ENCODE peak calls at places on chromosome 5, in five cellular contexts. B, A, D, J and Y are unnamed samples. For H3K4me1, the result is how much of the 10 kb centered on the place peaks cover.

GRCh38 chr5:2754621-2755370 is 3.3 kb upstream of the IRX2 start:
- DNase-seq in B (no peak), A (no peak), D (peak), J (peak), Y (no peak)

GRCh38 chr5:154355141-154355611 is 90.6 kb upstream of the SAP30L start:
- DNase-seq in B (peak), A (no peak), D (no peak), J (peak), Y (no peak)

GRCh38 chr5:120516799-120517198 is 52.7 kb downstream of the PRR16 start:
- DNase-seq in B (no peak), A (no peak), D (no peak), J (no peak), Y (no peak)

GRCh38 chr5:73417307-73418035 is 31.1 kb downstream of the FOXD1 start:
- DNase-seq in B (no peak), A (no peak), D (no peak), J (no peak), Y (no peak)

GRCh38 chr5:64347308-64347707 is 158.5 kb upstream of the RGS7BP start:
- DNase-seq in B (no peak), A (no peak), D (no peak), J (peak), Y (no peak)

GRCh38 chr5:123545506-123545905 is 33.5 kb downstream of the CSNK1G3 start:
- DNase-seq in B (peak), A (no peak), D (no peak), J (peak), Y (no peak)

GRCh38 chr5:144469106-144469505 is 298.4 kb downstream of the KCTD16 start:
- DNase-seq in B (no peak), A (no peak), D (no peak), J (no peak), Y (no peak)

GRCh38 chr5:180367300-180367699 is 14.2 kb upstream of the GFPT2 start:
- DNase-seq in B (no peak), A (no peak), D (no peak), J (no peak), Y (no peak)

GRCh38 chr5:125152461-125153189 is 406.2 kb upstream of the ZNF608 start:
- DNase-seq in B (no peak), A (no peak), D (no peak), J (no peak), Y (no peak)

GRCh38 chr5:53366245-53366644 is 114.2 kb upstream of the FST start:
- DNase-seq in B (no peak), A (no peak), D (no peak), J (no peak), Y (no peak)

GRCh38 chr5:60649288-60649917 is 50.6 kb downstream of the DEPDC1B start:
- DNase-seq in B (no peak), A (peak), D (no peak), J (peak), Y (no peak)

GRCh38 chr5:10745133-10745532 is 15.9 kb downstream of the DAP start:
- DNase-seq in B (no peak), A (no peak), D (no peak), J (no peak), Y (no peak)

GRCh38 chr5:77282337-77283027 is 72.0 kb downstream of the PDE8B start:
- DNase-seq in B (no peak), A (no peak), D (no peak), J (peak), Y (no peak)

GRCh38 chr5:156191547-156191946 is 135.4 kb upstream of the SGCD start:
- DNase-seq in B (no peak), A (no peak), D (no peak), J (peak), Y (no peak)

GRCh38 chr5:5320062-5320805 is 102.2 kb upstream of the ICE1 start:
- DNase-seq in B (no peak), A (no peak), D (no peak), J (no peak), Y (no peak)

GRCh38 chr5:60463179-60463868 is 236.6 kb downstream of the DEPDC1B start:
- DNase-seq in B (no peak), A (no peak), D (no peak), J (no peak), Y (no peak)

GRCh38 chr5:181191526-181192336 is 13.3 kb downstream of the TRIM7 start:
- DNase-seq in B (peak), A (peak), D (peak), J (peak), Y (peak)

GRCh38 chr5:122078116-122078865 is at the start of gene LOX:
- DNase-seq in B (no peak), A (no peak), D (peak), J (peak), Y (peak)

GRCh38 chr5:58462623-58463230 is 2.8 kb upstream of the PLK2 start:
- DNase-seq in B (peak), A (peak), D (no peak), J (peak), Y (no peak)

GRCh38 chr5:43294226-43294625 is 19.0 kb downstream of the HMGCS1 start:
- DNase-seq in B (no peak), A (no peak), D (no peak), J (no peak), Y (no peak)

GRCh38 chr5:161547573-161548471 is 1.3 kb upstream of the GABRB2 start:
- DNase-seq in B (no peak), A (no peak), D (no peak), J (peak), Y (no peak)

GRCh38 chr5:61732796-61733195 is 400.7 kb downstream of the ZSWIM6 start:
- DNase-seq in B (no peak), A (no peak), D (no peak), J (peak), Y (no peak)

GRCh38 chr5:38755171-38755570 is 90.6 kb upstream of the OSMR start:
- DNase-seq in B (no peak), A (no peak), D (no peak), J (no peak), Y (no peak)

GRCh38 chr5:138717399-138717798 is 35.8 kb upstream of the CTNNA1 start:
- DNase-seq in B (no peak), A (no peak), D (no peak), J (no peak), Y (no peak)

GRCh38 chr5:133240425-133241091 is 188.7 kb downstream of the HSPA4 start:
- DNase-seq in B (peak), A (peak), D (peak), J (no peak), Y (no peak)

GRCh38 chr5:143153332-143154119 is 250.0 kb downstream of the NR3C1 start:
- DNase-seq in B (no peak), A (no peak), D (peak), J (no peak), Y (peak)
- H3K4me1 ChIP-seq in B (under half), A (under half), D (under half), J (under half), Y (under half)

GRCh38 chr5:103139264-103139865 is 19.3 kb downstream of the PPIP5K2 start:
- DNase-seq in B (peak), A (peak), D (peak), J (peak), Y (peak)
- TF ChIP-seq CTCF in B (peak), A (peak), D (peak), J (peak), Y (peak)

GRCh38 chr5:150527808-150528207 is 19.9 kb downstream of the NDST1 start:
- DNase-seq in B (no peak), A (no peak), D (no peak), J (no peak), Y (no peak)
- TF ChIP-seq POLR2AphosphoS5 in B (no peak), A (no peak), D (no peak), J (no peak), Y (no peak)

GRCh38 chr5:141613344-141613743 is 5.5 kb downstream of the DIAPH1 start:
- DNase-seq in B (no peak), A (no peak), D (no peak), J (no peak), Y (no peak)

GRCh38 chr5:141608046-141608445 is 10.8 kb downstream of the DIAPH1 start:
- DNase-seq in B (no peak), A (no peak), D (no peak), J (no peak), Y (no peak)

GRCh38 chr5:141609044-141609443 is 9.8 kb downstream of the DIAPH1 start:
- DNase-seq in B (no peak), A (no peak), D (no peak), J (no peak), Y (no peak)

GRCh38 chr5:141608557-141608956 is 10.2 kb downstream of the DIAPH1 start:
- DNase-seq in B (no peak), A (no peak), D (no peak), J (no peak), Y (no peak)

GRCh38 chr5:141611289-141611688 is 7.5 kb downstream of the DIAPH1 start:
- DNase-seq in B (no peak), A (no peak), D (no peak), J (peak), Y (no peak)
- H3K4me1 ChIP-seq in B (under half), A (under half), D (under half), J (under half), Y (under half)